ENCODE peak calls at places on chromosomes 11 and 22, in nine cellular contexts. Y is endodermal cell, H is SK-N-SH, O is uterus, X is endothelial cell of umbilical vein, P is OCI-LY7, I is prostate gland, B is cardiac muscle cell, D is lung. W is an unnamed sample.
A peak's percentile ranks its signal among the peaks of the same experiment; 100 is the strongest.

GRCh38 chr11:30586251-30587144 is at the start of gene MPPED2:
- DNase-seq in Y (peak; percentile 93), H (peak; percentile 91), O (peak; percentile 27), X (no peak), P (no peak), I (peak; percentile 45), B (peak; percentile 83), D (no peak), W (peak; percentile 79)

GRCh38 chr11:70802185-70802584 is 403.9 kb downstream of the CTTN start:
- DNase-seq in Y (no peak), H (no peak), O (no peak), X (no peak), P (no peak), I (no peak), B (no peak), D (no peak), W (no peak)

GRCh38 chr11:48020092-48020755 is 39.9 kb downstream of the PTPRJ start:
- DNase-seq in Y (no peak), H (no peak), O (no peak), X (peak; percentile 48), P (peak; percentile 92), I (no peak), B (no peak), D (peak; percentile 51), W (no peak)

GRCh38 chr22:40212126-40212525 is 34.4 kb downstream of the TNRC6B start:
- DNase-seq in Y (no peak), H (no peak), O (no peak), X (no peak), P (no peak), I (no peak), B (peak; percentile 32), D (no peak), W (no peak)

GRCh38 chr22:24975813-24976341 is 23.4 kb downstream of the KIAA1671 start:
- DNase-seq in Y (no peak), H (no peak), O (peak; percentile 29), X (no peak), P (no peak), I (peak; percentile 37), B (no peak), D (no peak), W (no peak)

GRCh38 chr22:29093501-29093921 is 20.7 kb downstream of the KREMEN1 start:
- DNase-seq in Y (no peak), H (peak; percentile 65), O (peak; percentile 24), X (no peak), P (no peak), I (no peak), B (no peak), D (no peak), W (no peak)

GRCh38 chr11:86486261-86487030 is 111.8 kb downstream of the CCDC81 start:
- DNase-seq in Y (no peak), H (no peak), O (no peak), X (no peak), P (no peak), I (no peak), B (no peak), D (no peak), W (no peak)

GRCh38 chr11:59857444-59858434 is 8.5 kb downstream of the TCN1 start:
- DNase-seq in Y (peak; percentile 50), H (no peak), O (no peak), X (peak; percentile 75), P (no peak), I (no peak), B (no peak), D (no peak), W (no peak)

GRCh38 chr11:99015634-99016454 is 4.9 kb upstream of the CNTN5 start:
- DNase-seq in Y (no peak), H (peak; percentile 48), O (no peak), X (peak; percentile 38), P (peak; percentile 58), I (no peak), B (peak; percentile 70), D (no peak), W (no peak)

DNA sequence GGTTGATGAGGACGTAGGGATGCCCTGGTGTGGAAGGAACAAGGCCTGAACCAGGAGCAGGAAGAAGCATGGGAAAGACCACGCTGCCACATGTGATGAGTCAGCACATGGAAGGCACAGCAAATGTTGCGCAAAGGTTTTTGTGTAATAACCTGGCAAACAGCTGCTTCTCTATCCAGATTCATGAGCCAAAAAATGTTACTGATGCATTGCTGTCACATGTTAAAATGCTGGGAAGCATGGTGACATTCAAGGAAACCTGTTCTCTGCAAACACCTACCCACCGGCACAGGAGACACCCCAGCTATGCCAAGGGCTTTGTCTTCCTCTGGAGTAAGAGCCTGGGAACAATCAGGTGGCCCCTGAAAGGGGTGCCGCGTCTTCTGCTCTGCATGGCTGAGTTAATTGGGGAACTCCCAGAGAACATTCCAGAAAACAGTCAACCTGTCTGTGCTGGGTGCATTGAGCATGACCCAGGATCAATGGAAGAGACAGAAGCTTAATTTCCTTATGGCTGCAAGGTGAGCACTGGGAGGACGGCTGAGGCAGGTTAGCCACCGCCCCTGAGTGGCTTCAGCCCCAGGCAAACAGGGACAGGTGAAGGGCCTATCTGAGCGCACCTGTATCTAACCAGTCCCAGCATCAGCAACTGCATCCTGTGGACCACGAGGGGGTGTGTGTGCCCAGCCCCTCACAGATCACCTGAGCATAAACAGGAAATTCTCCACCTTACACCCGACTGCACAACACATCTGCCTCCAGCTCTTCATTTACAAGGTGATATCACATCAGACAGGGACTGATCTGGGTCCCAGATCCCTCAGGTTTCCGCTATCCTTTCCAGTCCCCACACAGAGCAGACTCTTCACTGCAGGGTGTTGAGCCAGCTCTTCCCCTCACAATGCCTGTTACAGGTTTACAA is 108.4 kb downstream of the GGTLC2 start:
- DNase-seq in Y (no peak), H (no peak), O (no peak), X (no peak), P (peak; percentile 68), I (no peak), B (no peak), D (peak; percentile 47), W (no peak)
- H3K4me1 ChIP-seq in Y (no peaks in the 10 kb centered on the region), H (no peaks in the 10 kb centered on the region), O (no peaks in the 10 kb centered on the region), X (no peaks in the 10 kb centered on the region), P (peaks cover 24% of the 10 kb centered on the region), I (no peaks in the 10 kb centered on the region), B (no peaks in the 10 kb centered on the region), D (no peaks in the 10 kb centered on the region), W (no peaks in the 10 kb centered on the region)

DNA sequence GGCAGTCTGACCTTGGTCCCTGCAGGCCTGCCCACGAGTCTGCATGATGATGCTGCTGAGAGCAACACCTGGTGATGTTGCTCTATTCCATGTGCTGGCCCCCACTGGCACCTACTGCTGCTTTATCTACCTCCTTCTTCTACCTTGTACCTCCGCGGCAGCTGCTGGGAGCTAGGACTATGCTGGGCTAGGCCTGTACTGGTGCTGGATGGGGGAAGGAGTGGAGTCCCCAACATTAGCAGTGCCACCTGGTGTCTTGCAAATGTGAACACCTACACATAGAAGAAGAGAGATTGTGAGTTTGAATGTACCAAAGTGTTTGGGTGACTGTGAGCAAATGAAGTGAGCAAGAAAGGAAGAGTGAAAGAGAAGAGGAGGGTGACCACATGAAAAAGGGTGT is 30.5 kb downstream of the PTPN5 start:
- DNase-seq in Y (no peak), H (no peak), O (no peak), X (no peak), P (no peak), I (no peak), B (no peak), D (no peak), W (no peak)
- TF ChIP-seq CTCF in Y (no peak), H (no peak), O (no peak), X (no peak), P (no peak), I (no peak), B (no peak), D (no peak), W (no peak)

GRCh38 chr11:118908931-118909618 is 16.7 kb downstream of the BCL9L start:
- DNase-seq in Y (peak; percentile 85), H (peak; percentile 89), O (peak; percentile 95), X (peak; percentile 70), P (no peak), I (peak; percentile 70), B (peak; percentile 95), D (no peak), W (peak; percentile 79)
- H3K4me1 ChIP-seq in Y (peaks cover 35% of the 10 kb centered on the region), H (peaks cover 61% of the 10 kb centered on the region), O (peaks cover 8% of the 10 kb centered on the region), X (peaks cover 46% of the 10 kb centered on the region), P (peaks cover 59% of the 10 kb centered on the region), I (peaks cover 52% of the 10 kb centered on the region), B (peaks cover 60% of the 10 kb centered on the region), D (peaks cover 16% of the 10 kb centered on the region), W (peaks cover 2% of the 10 kb centered on the region)

DNA sequence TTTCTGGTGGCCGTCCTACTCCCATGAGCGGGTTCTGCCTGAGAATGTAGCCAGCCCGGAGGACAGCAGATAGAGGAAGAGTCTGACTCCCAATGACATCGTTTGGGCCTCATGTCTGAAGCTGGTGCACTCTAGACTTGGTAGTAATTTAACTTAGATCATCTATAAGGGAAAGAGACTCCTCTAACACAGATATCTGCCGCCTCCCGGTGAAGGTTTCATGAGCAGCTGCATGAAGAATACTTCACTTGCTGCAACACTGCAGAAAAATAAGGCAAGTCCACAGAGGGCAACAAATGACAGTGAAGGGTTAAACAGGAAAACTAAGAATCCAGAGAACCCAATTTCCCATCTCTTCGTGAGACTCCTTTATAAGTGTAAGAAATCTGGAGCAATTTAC is 5.9 kb upstream of the ARL2 start:
- DNase-seq in Y (no peak), H (no peak), O (no peak), X (no peak), P (no peak), I (no peak), B (no peak), D (no peak), W (no peak)
- TF ChIP-seq CTCF in Y (no peak), H (no peak), O (no peak), X (no peak), P (peak; percentile 35), I (no peak), B (no peak), D (no peak), W (no peak)

GRCh38 chr11:58564226-58564625 is 11.4 kb downstream of the LPXN start:
- DNase-seq in Y (no peak), H (no peak), O (no peak), X (no peak), P (no peak), I (no peak), B (no peak), D (no peak), W (no peak)
- H3K4me1 ChIP-seq in Y (no peaks in the 10 kb centered on the region), H (no peaks in the 10 kb centered on the region), O (no peaks in the 10 kb centered on the region), X (no peaks in the 10 kb centered on the region), P (peaks cover 38% of the 10 kb centered on the region), I (no peaks in the 10 kb centered on the region), B (no peaks in the 10 kb centered on the region), D (no peaks in the 10 kb centered on the region), W (no peaks in the 10 kb centered on the region)

GRCh38 chr22:23750744-23751440 is at the start of gene ZNF70:
- DNase-seq in Y (peak; percentile 96), H (peak; percentile 97), O (peak; percentile 77), X (peak; percentile 60), P (peak; percentile 94), I (peak; percentile 92), B (peak; percentile 94), D (peak; percentile 85), W (peak; percentile 96)
- TF ChIP-seq CTCF in Y (peak; percentile 17), H (peak; percentile 38), O (no peak), X (peak; percentile 40), P (peak; percentile 50), I (peak; percentile 5), B (peak; percentile 25), D (no peak), W (no peak)